ENCODE peak calls at places on chromosomes 1 and 21, in ten cellular contexts. D is mammary epithelial cell; E is stomach; Q is thoracic aorta; R is breast epithelium; A is tibial artery; U is CD4-positive, alpha-beta memory T cell; Z is kidney; L is upper lobe of right lung; G is effector memory CD4-positive, alpha-beta T cell. W is an unnamed sample.

GRCh38 chr1:29690156-29690555 is 453.8 kb downstream of the PTPRU start:
- DNase-seq in D (no peak), E (no peak), Q (no peak), R (no peak), A (peak; percentile 45), U (no peak), Z (peak; percentile 49), L (peak; percentile 34), G (no peak), W (peak; percentile 25)

GRCh38 chr1:96804649-96805048 is 83.1 kb downstream of the PTBP2 start:
- DNase-seq in D (no peak), E (no peak), Q (no peak), R (no peak), A (no peak), U (no peak), Z (no peak), L (no peak), G (no peak), W (no peak)

GRCh38 chr21:38712076-38712475 is 93.7 kb upstream of the ETS2 start:
- DNase-seq in D (peak; percentile 44), E (no peak), Q (no peak), R (no peak), A (peak; percentile 74), U (no peak), Z (no peak), L (no peak), G (no peak), W (no peak)

GRCh38 chr1:22044690-22045420 is 7.7 kb upstream of the CDC42 start:
- DNase-seq in D (peak; percentile 87), E (no peak), Q (no peak), R (no peak), A (no peak), U (no peak), Z (no peak), L (peak; percentile 1), G (no peak), W (no peak)

GRCh38 chr1:160421881-160422280 is 21.5 kb downstream of the VANGL2 start:
- DNase-seq in D (no peak), E (no peak), Q (no peak), R (no peak), A (no peak), U (no peak), Z (no peak), L (no peak), G (no peak), W (peak; percentile 12)

GRCh38 chr1:227934476-227935313 is 13.0 kb downstream of the WNT9A start:
- DNase-seq in D (peak; percentile 97), E (no peak), Q (no peak), R (no peak), A (peak; percentile 51), U (no peak), Z (no peak), L (peak; percentile 16), G (peak; percentile 9), W (no peak)

GRCh38 chr1:28971980-28972771 is 57.8 kb downstream of the EPB41 start:
- DNase-seq in D (peak; percentile 79), E (no peak), Q (no peak), R (no peak), A (no peak), U (no peak), Z (no peak), L (no peak), G (no peak), W (no peak)

GRCh38 chr1:226962421-226963391 is 22.6 kb downstream of the COQ8A start:
- DNase-seq in D (no peak), E (no peak), Q (no peak), R (no peak), A (no peak), U (no peak), Z (peak; percentile 48), L (no peak), G (no peak), W (no peak)

GRCh38 chr1:68449901-68450300 is at the start of gene RPE65:
- DNase-seq in D (no peak), E (no peak), Q (no peak), R (no peak), A (no peak), U (no peak), Z (no peak), L (no peak), G (no peak), W (no peak)

GRCh38 chr1:25863486-25864262 is 4.4 kb upstream of the AUNIP start:
- DNase-seq in D (no peak), E (no peak), Q (no peak), R (no peak), A (no peak), U (no peak), Z (no peak), L (no peak), G (no peak), W (no peak)

GRCh38 chr1:201332021-201332420 is 45.5 kb downstream of the TNNT2 start:
- DNase-seq in D (no peak), E (no peak), Q (no peak), R (no peak), A (no peak), U (no peak), Z (peak; percentile 26), L (peak; percentile 30), G (no peak), W (no peak)

GRCh38 chr1:212774584-212774983 is 17.0 kb downstream of the NSL1 start:
- DNase-seq in D (no peak), E (no peak), Q (no peak), R (no peak), A (no peak), U (no peak), Z (no peak), L (no peak), G (no peak), W (no peak)

GRCh38 chr1:66938618-66939017 is 13.8 kb downstream of the MIER1 start:
- DNase-seq in D (peak; percentile 39), E (no peak), Q (no peak), R (no peak), A (no peak), U (no peak), Z (no peak), L (no peak), G (no peak), W (no peak)

GRCh38 chr1:69994261-69994660 is 211.1 kb downstream of the LRRC40 start:
- DNase-seq in D (no peak), E (no peak), Q (no peak), R (no peak), A (no peak), U (no peak), Z (no peak), L (no peak), G (no peak), W (no peak)

GRCh38 chr1:50697440-50698421 is 262.3 kb downstream of the FAF1 start:
- DNase-seq in D (no peak), E (no peak), Q (no peak), R (no peak), A (no peak), U (no peak), Z (no peak), L (no peak), G (no peak), W (no peak)

GRCh38 chr1:152718238-152718637 is 10.3 kb downstream of the LCE4A start:
- DNase-seq in D (peak; percentile 92), E (no peak), Q (no peak), R (no peak), A (no peak), U (no peak), Z (no peak), L (no peak), G (no peak), W (no peak)
- H3K9me3 ChIP-seq in D (peaks cover 3% of the 10 kb centered on the region), E (peaks cover 8% of the 10 kb centered on the region), Q (no peaks in the 10 kb centered on the region), R (peaks cover 9% of the 10 kb centered on the region), A (no peaks in the 10 kb centered on the region), U (no peaks in the 10 kb centered on the region), Z (no peaks in the 10 kb centered on the region), L (no peaks in the 10 kb centered on the region), G (no peaks in the 10 kb centered on the region), W (peaks cover 8% of the 10 kb centered on the region)

GRCh38 chr1:79714664-79715063 is 708.1 kb upstream of the ADGRL4 start:
- DNase-seq in D (no peak), E (no peak), Q (no peak), R (no peak), A (no peak), U (no peak), Z (no peak), L (no peak), G (no peak), W (no peak)

GRCh38 chr1:79716481-79716880 is 710.0 kb upstream of the ADGRL4 start:
- DNase-seq in D (peak; percentile 68), E (no peak), Q (no peak), R (no peak), A (no peak), U (no peak), Z (no peak), L (no peak), G (no peak), W (no peak)

GRCh38 chr1:79705218-79705617 is 698.7 kb upstream of the ADGRL4 start:
- DNase-seq in D (no peak), E (no peak), Q (no peak), R (no peak), A (no peak), U (no peak), Z (no peak), L (no peak), G (no peak), W (no peak)

GRCh38 chr1:79708646-79709237 is 702.2 kb upstream of the ADGRL4 start:
- DNase-seq in D (no peak), E (no peak), Q (no peak), R (no peak), A (no peak), U (no peak), Z (no peak), L (no peak), G (no peak), W (no peak)

GRCh38 chr1:79711001-79711431 is 704.5 kb upstream of the ADGRL4 start:
- DNase-seq in D (no peak), E (no peak), Q (no peak), R (no peak), A (no peak), U (no peak), Z (no peak), L (no peak), G (no peak), W (no peak)
- H3K4me1 ChIP-seq in D (no peaks in the 10 kb centered on the region), E (no peaks in the 10 kb centered on the region), Q (peaks cover 6% of the 10 kb centered on the region), R (no peaks in the 10 kb centered on the region), A (no peaks in the 10 kb centered on the region), U (no peaks in the 10 kb centered on the region), Z (peaks cover 6% of the 10 kb centered on the region), L (no peaks in the 10 kb centered on the region), G (no peaks in the 10 kb centered on the region), W (no peaks in the 10 kb centered on the region)

GRCh38 chr1:231926933-231927332 is 300.3 kb downstream of the DISC1 start:
- DNase-seq in D (no peak), E (no peak), Q (no peak), R (no peak), A (no peak), U (no peak), Z (no peak), L (no peak), G (no peak), W (no peak)
- H3K9me3 ChIP-seq in D (peaks cover 2% of the 10 kb centered on the region), E (peaks cover 4% of the 10 kb centered on the region), Q (no peaks in the 10 kb centered on the region), R (peaks cover 3% of the 10 kb centered on the region), A (no peaks in the 10 kb centered on the region), U (no peaks in the 10 kb centered on the region), Z (peaks cover 1% of the 10 kb centered on the region), L (no peaks in the 10 kb centered on the region), G (peaks cover 2% of the 10 kb centered on the region), W (peaks cover 3% of the 10 kb centered on the region)

DNA sequence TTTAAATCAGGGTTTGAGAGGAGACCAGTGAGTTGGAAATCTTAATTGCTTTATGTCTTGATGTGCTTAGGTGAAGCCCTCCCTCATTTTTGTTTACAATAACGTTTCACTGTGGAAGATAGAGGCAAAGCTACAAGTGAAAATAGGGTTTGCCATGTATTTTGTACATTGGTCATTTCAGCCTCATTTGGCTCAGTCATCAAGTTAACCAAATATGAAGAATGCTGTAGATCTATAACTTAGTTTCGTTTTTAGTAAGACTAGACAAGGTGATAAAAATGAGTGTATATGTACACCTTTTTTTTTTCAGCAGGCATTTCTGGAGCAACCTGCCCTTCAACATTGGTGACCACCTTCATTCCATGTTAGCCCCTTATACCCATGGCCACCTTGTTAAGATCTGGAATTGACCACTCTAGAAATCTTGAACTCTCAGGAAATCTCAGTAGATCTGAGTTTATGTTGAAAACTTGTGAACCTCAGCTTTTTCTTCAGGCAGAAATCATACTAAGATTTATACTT is 2.9 kb downstream of the NFYC start:
- DNase-seq in D (no peak), E (no peak), Q (no peak), R (no peak), A (no peak), U (no peak), Z (no peak), L (no peak), G (no peak), W (no peak)
- H3K4me1 ChIP-seq in D (peaks cover 17% of the 10 kb centered on the region), E (peaks cover 93% of the 10 kb centered on the region), Q (peaks cover 6% of the 10 kb centered on the region), R (peaks cover 8% of the 10 kb centered on the region), A (peaks cover 29% of the 10 kb centered on the region), U (peaks cover 84% of the 10 kb centered on the region), Z (peaks cover 28% of the 10 kb centered on the region), L (peaks cover 43% of the 10 kb centered on the region), G (peaks cover 17% of the 10 kb centered on the region), W (peaks cover 22% of the 10 kb centered on the region)